ENCODE peak calls at places on chromosomes 16 and 17, in four cellular contexts. K, V, Z and J are unnamed samples.

GRCh38 chr17:31674717-31675349 is 184.2 kb downstream of the COPRS start:
- DNase-seq in K (no peak), V (no peak), Z (no peak), J (peak; percentile 38)

GRCh38 chr16:85347213-85347591 is 234.9 kb upstream of the CIBAR2 start:
- DNase-seq in K (no peak), V (no peak), Z (peak; percentile 41), J (no peak)

GRCh38 chr17:19573075-19573474 is 39.4 kb downstream of the SLC47A1 start:
- DNase-seq in K (no peak), V (no peak), Z (no peak), J (no peak)

GRCh38 chr16:67884-68789 is 4.3 kb downstream of the RHBDF1 start:
- DNase-seq in K (no peak), V (peak; percentile 81), Z (no peak), J (no peak)

GRCh38 chr17:50649042-50649908 is 14.6 kb downstream of the ABCC3 start:
- DNase-seq in K (no peak), V (no peak), Z (no peak), J (peak; percentile 55)

GRCh38 chr16:72934661-72935403 is 113.1 kb downstream of the ZFHX3 start:
- DNase-seq in K (peak; percentile 59), V (peak; percentile 74), Z (no peak), J (no peak)

GRCh38 chr17:45326566-45326965 is 9.7 kb upstream of the MAP3K14 start:
- DNase-seq in K (no peak), V (peak; percentile 4), Z (no peak), J (no peak)

GRCh38 chr17:81980752-81981239 is 3.4 kb downstream of the ASPSCR1 start:
- DNase-seq in K (no peak), V (no peak), Z (no peak), J (no peak)

GRCh38 chr17:75046583-75047289 is at the start of the genes ATP5PD and KCTD2:
- DNase-seq in K (peak; percentile 98), V (peak; percentile 99), Z (peak; percentile 96), J (peak; percentile 86)

GRCh38 chr16:30774367-30775130 is 12.4 kb downstream of the RNF40 start:
- DNase-seq in K (no peak), V (no peak), Z (no peak), J (no peak)

DNA sequence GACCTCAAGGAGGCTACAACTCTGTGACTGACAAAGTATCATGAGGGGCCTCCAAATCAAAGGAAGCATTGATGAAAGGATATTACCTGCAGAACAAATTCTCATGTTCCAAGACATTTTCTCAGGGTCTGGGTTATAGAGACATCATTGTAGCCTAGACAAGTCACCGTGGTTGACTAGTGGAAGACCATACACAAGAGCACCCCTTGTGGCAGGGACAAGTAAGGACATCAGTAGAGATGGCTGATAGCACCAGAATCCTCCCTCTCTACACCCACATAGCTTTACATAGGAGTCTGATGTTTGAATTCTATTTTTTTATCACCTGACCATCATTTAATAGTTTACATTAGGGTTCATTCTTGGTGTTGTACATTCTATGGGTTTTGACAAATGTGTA is 32.5 kb upstream of the CDH8 start:
- DNase-seq in K (no peak), V (no peak), Z (no peak), J (no peak)
- TF ChIP-seq CTCF in K (no peak), V (no peak), Z (peak; percentile 14), J (peak; percentile 19)

DNA sequence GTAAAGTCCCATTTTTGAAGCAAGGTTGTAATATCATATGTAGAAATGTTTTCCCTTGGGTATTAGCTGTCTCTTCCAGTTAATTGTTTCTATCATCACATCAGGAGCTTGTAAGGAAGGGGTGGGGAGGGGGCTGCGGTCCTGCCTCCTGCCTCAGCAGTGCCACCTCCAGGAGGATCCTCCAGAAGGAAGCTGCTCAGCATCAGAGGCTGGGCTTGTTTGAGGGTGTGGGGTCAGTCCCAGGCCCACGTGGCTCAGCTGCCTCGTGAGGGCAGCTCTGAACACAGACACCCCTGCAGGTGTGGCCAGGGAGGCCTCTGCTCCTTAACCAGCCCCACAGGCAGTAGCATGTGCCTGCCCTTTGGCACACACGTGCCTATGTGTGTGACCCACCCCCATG is 46.2 kb downstream of the MRM1 start:
- DNase-seq in K (no peak), V (no peak), Z (peak; percentile 41), J (no peak)
- TF ChIP-seq CTCF in K (no peak), V (no peak), Z (peak; percentile 29), J (peak; percentile 13)

DNA sequence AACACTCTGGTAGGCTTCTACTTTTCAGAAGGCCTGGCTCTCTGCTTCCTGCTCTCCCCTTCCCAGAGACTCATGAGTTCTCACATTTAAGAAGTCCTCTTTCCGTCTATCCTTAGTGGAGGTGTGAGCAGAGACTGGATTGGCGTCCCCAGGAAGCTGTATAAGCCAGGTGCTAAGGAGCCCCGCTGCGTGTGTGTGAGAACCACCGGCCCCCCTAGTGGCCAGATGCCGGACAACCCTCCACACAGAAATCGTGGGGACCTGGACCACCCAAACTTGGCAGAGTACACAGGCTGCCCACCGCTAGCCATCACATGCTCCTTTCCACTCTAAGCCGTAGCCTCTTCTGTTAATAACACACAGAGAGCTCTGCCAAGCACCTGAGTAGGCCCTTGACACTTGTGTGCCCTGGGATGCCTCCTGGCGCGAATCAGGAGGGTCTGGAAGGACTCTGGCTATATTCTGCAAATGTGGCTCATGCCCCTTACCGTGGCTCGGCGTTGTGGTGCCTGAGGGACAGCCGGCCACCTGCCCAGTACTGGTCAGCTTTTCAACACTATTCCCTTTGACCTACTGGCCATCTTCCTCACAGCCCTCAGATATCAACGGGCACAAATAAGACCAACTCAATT is 13.9 kb downstream of the CYB5D2 start:
- DNase-seq in K (no peak), V (no peak), Z (no peak), J (no peak)
- TF ChIP-seq CTCF in K (no peak), V (no peak), Z (no peak), J (peak; percentile 18)

DNA sequence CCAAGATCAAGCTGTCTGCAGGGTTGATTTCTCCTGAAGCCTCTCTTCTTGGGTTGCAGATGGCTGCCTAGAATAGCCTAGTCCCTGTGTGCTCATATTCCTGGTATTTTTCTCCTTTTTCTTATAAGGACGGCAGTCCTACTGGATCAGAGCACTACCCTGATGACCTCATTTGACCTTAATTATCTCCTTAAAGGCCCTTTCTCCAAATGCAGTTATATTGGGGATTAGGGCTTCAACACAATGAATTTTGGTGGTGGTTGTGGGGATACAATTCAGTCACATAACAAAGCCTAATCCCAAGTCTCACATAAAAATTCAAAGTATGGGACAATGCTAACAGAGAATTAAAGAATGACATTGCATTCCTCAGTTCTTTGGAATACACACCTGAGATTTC is 238.8 kb upstream of the SALL1 start:
- DNase-seq in K (no peak), V (no peak), Z (no peak), J (no peak)
- TF ChIP-seq CTCF in K (no peak), V (no peak), Z (no peak), J (no peak)